ENCODE peak calls at places on chromosomes 12 and 14, in seven cellular contexts. One of them, this sample, is unnamed.

GRCh38 chr12:97465012-97465345 is 2.4 kb downstream of the RMST start:
- DNase-seq in omental fat pad: no peak
- DNase-seq in A549: no peak
- DNase-seq in left colon: no peak
- DNase-seq in AG09319: no peak
- DNase-seq in anterior cingulate cortex: no peak
- DNase-seq in Panc1: no peak
- DNase-seq in this sample: no peak

GRCh38 chr12:42744539-42745156 is 155.1 kb upstream of the PRICKLE1 start:
- DNase-seq in omental fat pad: no peak
- DNase-seq in A549: peak; percentile 8
- DNase-seq in left colon: no peak
- DNase-seq in AG09319: peak; percentile 44
- DNase-seq in anterior cingulate cortex: no peak
- DNase-seq in Panc1: no peak
- DNase-seq in this sample: no peak

GRCh38 chr12:83261998-83262397 is 575.3 kb downstream of the TMTC2 start:
- DNase-seq in omental fat pad: no peak
- DNase-seq in A549: peak; percentile 3
- DNase-seq in left colon: no peak
- DNase-seq in AG09319: no peak
- DNase-seq in anterior cingulate cortex: no peak
- DNase-seq in Panc1: no peak
- DNase-seq in this sample: no peak

GRCh38 chr14:52080817-52081755 is 12.2 kb upstream of the NID2 start:
- DNase-seq in omental fat pad: no peak
- DNase-seq in A549: peak; percentile 39
- DNase-seq in left colon: no peak
- DNase-seq in AG09319: peak; percentile 78
- DNase-seq in anterior cingulate cortex: no peak
- DNase-seq in Panc1: peak; percentile 71
- DNase-seq in this sample: no peak

GRCh38 chr12:103880299-103881142 is 39.5 kb upstream of the NT5DC3 start:
- DNase-seq in omental fat pad: no peak
- DNase-seq in A549: peak; percentile 16
- DNase-seq in left colon: no peak
- DNase-seq in AG09319: no peak
- DNase-seq in anterior cingulate cortex: no peak
- DNase-seq in Panc1: no peak
- DNase-seq in this sample: no peak

GRCh38 chr12:122021822-122022392 is at the start of gene BCL7A:
- DNase-seq in omental fat pad: no peak
- DNase-seq in A549: peak; percentile 85
- DNase-seq in left colon: peak; percentile 65
- DNase-seq in AG09319: peak; percentile 48
- DNase-seq in anterior cingulate cortex: peak; percentile 68
- DNase-seq in Panc1: no peak
- DNase-seq in this sample: peak; percentile 68

GRCh38 chr14:33114331-33114730 is 175.7 kb downstream of the NPAS3 start:
- DNase-seq in omental fat pad: no peak
- DNase-seq in A549: no peak
- DNase-seq in left colon: no peak
- DNase-seq in AG09319: no peak
- DNase-seq in anterior cingulate cortex: no peak
- DNase-seq in Panc1: no peak
- DNase-seq in this sample: no peak

GRCh38 chr12:124517260-124518050 is 50.0 kb downstream of the NCOR2 start:
- DNase-seq in omental fat pad: no peak
- DNase-seq in A549: peak; percentile 55
- DNase-seq in left colon: peak; percentile 78
- DNase-seq in AG09319: no peak
- DNase-seq in anterior cingulate cortex: peak; percentile 73
- DNase-seq in Panc1: no peak
- DNase-seq in this sample: peak; percentile 82

GRCh38 chr12:132077322-132078100 is 66.6 kb downstream of the DDX51 start:
- DNase-seq in omental fat pad: no peak
- DNase-seq in A549: no peak
- DNase-seq in left colon: no peak
- DNase-seq in AG09319: no peak
- DNase-seq in anterior cingulate cortex: no peak
- DNase-seq in Panc1: no peak
- DNase-seq in this sample: no peak

GRCh38 chr12:55659486-55660385 is 23.0 kb downstream of the OR10P1 start:
- DNase-seq in omental fat pad: no peak
- DNase-seq in A549: peak; percentile 47
- DNase-seq in left colon: no peak
- DNase-seq in AG09319: no peak
- DNase-seq in anterior cingulate cortex: peak; percentile 3
- DNase-seq in Panc1: no peak
- DNase-seq in this sample: no peak

GRCh38 chr12:117404203-117404853 is 42.9 kb upstream of the NOS1 start:
- DNase-seq in omental fat pad: no peak
- DNase-seq in A549: no peak
- DNase-seq in left colon: no peak
- DNase-seq in AG09319: no peak
- DNase-seq in anterior cingulate cortex: no peak
- DNase-seq in Panc1: no peak
- DNase-seq in this sample: no peak

GRCh38 chr14:104249092-104249491 is 110.7 kb downstream of the KIF26A start:
- DNase-seq in omental fat pad: no peak
- DNase-seq in A549: no peak
- DNase-seq in left colon: no peak
- DNase-seq in AG09319: no peak
- DNase-seq in anterior cingulate cortex: no peak
- DNase-seq in Panc1: no peak
- DNase-seq in this sample: no peak

GRCh38 chr12:46455648-46456352 is 83.2 kb upstream of the SLC38A2 start:
- DNase-seq in omental fat pad: no peak
- DNase-seq in A549: peak; percentile 23
- DNase-seq in left colon: no peak
- DNase-seq in AG09319: no peak
- DNase-seq in anterior cingulate cortex: no peak
- DNase-seq in Panc1: no peak
- DNase-seq in this sample: no peak

GRCh38 chr14:102930753-102931579 is 8.5 kb downstream of the AMN start:
- DNase-seq in omental fat pad: no peak
- DNase-seq in A549: no peak
- DNase-seq in left colon: no peak
- DNase-seq in AG09319: no peak
- DNase-seq in anterior cingulate cortex: no peak
- DNase-seq in Panc1: no peak
- DNase-seq in this sample: no peak

GRCh38 chr12:29783773-29784666 is at the start of gene TMTC1:
- DNase-seq in omental fat pad: no peak
- DNase-seq in A549: no peak
- DNase-seq in left colon: peak; percentile 38
- DNase-seq in AG09319: no peak
- DNase-seq in anterior cingulate cortex: peak; percentile 74
- DNase-seq in Panc1: no peak
- DNase-seq in this sample: peak; percentile 81

GRCh38 chr14:93655078-93655750 is 133.1 kb downstream of the PRIMA1 start:
- DNase-seq in omental fat pad: no peak
- DNase-seq in A549: peak; percentile 58
- DNase-seq in left colon: no peak
- DNase-seq in AG09319: peak; percentile 12
- DNase-seq in anterior cingulate cortex: no peak
- DNase-seq in Panc1: peak; percentile 27
- DNase-seq in this sample: peak; percentile 91

GRCh38 chr12:46830731-46831334 is 5.0 kb upstream of the SLC38A4 start:
- DNase-seq in omental fat pad: no peak
- DNase-seq in A549: no peak
- DNase-seq in left colon: no peak
- DNase-seq in AG09319: no peak
- DNase-seq in anterior cingulate cortex: no peak
- DNase-seq in Panc1: no peak
- DNase-seq in this sample: no peak

GRCh38 chr12:44573723-44574122 is 302.4 kb downstream of the NELL2 start:
- DNase-seq in omental fat pad: no peak
- DNase-seq in A549: no peak
- DNase-seq in left colon: no peak
- DNase-seq in AG09319: no peak
- DNase-seq in anterior cingulate cortex: no peak
- DNase-seq in Panc1: no peak
- DNase-seq in this sample: no peak

GRCh38 chr12:6946033-6946919 is 2.5 kb downstream of the C12orf57 start:
- DNase-seq in omental fat pad: no peak
- DNase-seq in A549: peak; percentile 96
- DNase-seq in left colon: peak; percentile 96
- DNase-seq in AG09319: no peak
- DNase-seq in anterior cingulate cortex: no peak
- DNase-seq in Panc1: no peak
- DNase-seq in this sample: no peak

GRCh38 chr14:99215277-99215676 is 56.7 kb downstream of the BCL11B start:
- DNase-seq in omental fat pad: no peak
- DNase-seq in A549: no peak
- DNase-seq in left colon: no peak
- DNase-seq in AG09319: peak; percentile 65
- DNase-seq in anterior cingulate cortex: no peak
- DNase-seq in Panc1: no peak
- DNase-seq in this sample: peak; percentile 18

GRCh38 chr14:25111061-25111601 is 61.2 kb upstream of the STXBP6 start:
- DNase-seq in omental fat pad: no peak
- DNase-seq in A549: peak; percentile 38
- DNase-seq in left colon: no peak
- DNase-seq in AG09319: peak; percentile 85
- DNase-seq in anterior cingulate cortex: no peak
- DNase-seq in Panc1: no peak
- DNase-seq in this sample: peak; percentile 49

GRCh38 chr12:24630446-24630845 is 318.5 kb downstream of the BCAT1 start:
- DNase-seq in omental fat pad: no peak
- DNase-seq in A549: no peak
- DNase-seq in left colon: no peak
- DNase-seq in AG09319: no peak
- DNase-seq in anterior cingulate cortex: no peak
- DNase-seq in Panc1: no peak
- DNase-seq in this sample: no peak

GRCh38 chr14:104984056-104984894 is 1.3 kb upstream of the CLBA1 start:
- DNase-seq in omental fat pad: no peak
- DNase-seq in A549: no peak
- DNase-seq in left colon: no peak
- DNase-seq in AG09319: no peak
- DNase-seq in anterior cingulate cortex: no peak
- DNase-seq in Panc1: no peak
- DNase-seq in this sample: no peak

GRCh38 chr14:32345311-32345771 is 16.2 kb downstream of the AKAP6 start:
- DNase-seq in omental fat pad: no peak
- DNase-seq in A549: peak; percentile 14
- DNase-seq in left colon: peak; percentile 25
- DNase-seq in AG09319: no peak
- DNase-seq in anterior cingulate cortex: no peak
- DNase-seq in Panc1: no peak
- DNase-seq in this sample: peak; percentile 35

GRCh38 chr12:10031771-10032175 is 1.3 kb downstream of the CLEC9A start:
- DNase-seq in omental fat pad: no peak
- DNase-seq in A549: peak; percentile 61
- DNase-seq in left colon: no peak
- DNase-seq in AG09319: peak; percentile 5
- DNase-seq in anterior cingulate cortex: no peak
- DNase-seq in Panc1: no peak
- DNase-seq in this sample: no peak

GRCh38 chr12:120725659-120726509 is at the start of gene ACADS:
- DNase-seq in omental fat pad: peak; percentile 57
- DNase-seq in A549: peak; percentile 84
- DNase-seq in left colon: peak; percentile 89
- DNase-seq in AG09319: peak; percentile 43
- DNase-seq in anterior cingulate cortex: peak; percentile 72
- DNase-seq in Panc1: peak; percentile 22
- DNase-seq in this sample: peak; percentile 84

GRCh38 chr12:21350975-21351374 is 16.3 kb upstream of the SLCO1A2 start:
- DNase-seq in omental fat pad: no peak
- DNase-seq in A549: peak; percentile 51
- DNase-seq in left colon: no peak
- DNase-seq in AG09319: no peak
- DNase-seq in anterior cingulate cortex: no peak
- DNase-seq in Panc1: no peak
- DNase-seq in this sample: no peak

GRCh38 chr12:92466391-92467305 is 236.1 kb upstream of the PLEKHG7 start:
- DNase-seq in omental fat pad: no peak
- DNase-seq in A549: no peak
- DNase-seq in left colon: peak; percentile 30
- DNase-seq in AG09319: no peak
- DNase-seq in anterior cingulate cortex: peak; percentile 14
- DNase-seq in Panc1: no peak
- DNase-seq in this sample: peak; percentile 47

This sample was measured in midbrain.